ENCODE peak calls at places on chromosome 16, in six cellular contexts. L is mesendoderm; O is esophagus squamous epithelium; J is CD8-positive, alpha-beta T cell; A is trophoblast cell; H is upper lobe of right lung. K is an unnamed sample.
A peak's percentile ranks its signal among the peaks of the same experiment; 100 is the strongest.

GRCh38 chr16:685967-686366 is 1.8 kb upstream of the JMJD8 start:
- DNase-seq in L (no peak), O (no peak), J (no peak), A (no peak), H (no peak), K (peak; percentile 79)

GRCh38 chr16:49961087-49961486 is 63.9 kb upstream of the CNEP1R1 start:
- DNase-seq in L (no peak), O (no peak), J (no peak), A (peak; percentile 65), H (no peak), K (peak; percentile 57)

GRCh38 chr16:11251525-11252481 is 4.2 kb downstream of the SOCS1 start:
- DNase-seq in L (no peak), O (no peak), J (peak; percentile 89), A (no peak), H (no peak), K (no peak)

GRCh38 chr16:4159726-4160125 is 43.5 kb upstream of the ADCY9 start:
- DNase-seq in L (no peak), O (no peak), J (no peak), A (no peak), H (no peak), K (no peak)

GRCh38 chr16:61564741-61565140 is 471.5 kb downstream of the CDH8 start:
- DNase-seq in L (no peak), O (no peak), J (no peak), A (no peak), H (no peak), K (no peak)

GRCh38 chr16:53515259-53515658 is 12.2 kb upstream of the AKTIP start:
- DNase-seq in L (no peak), O (no peak), J (no peak), A (peak; percentile 52), H (no peak), K (no peak)

GRCh38 chr16:35391328-35391727 is 1931.9 kb downstream of the TP53TG3F start:
- DNase-seq in L (peak; percentile 40), O (no peak), J (no peak), A (peak; percentile 4), H (no peak), K (peak; percentile 39)

GRCh38 chr16:16096161-16096857 is 127.0 kb downstream of the ABCC6 start:
- DNase-seq in L (peak; percentile 25), O (no peak), J (no peak), A (no peak), H (no peak), K (no peak)

GRCh38 chr16:20851601-20852000 is 45.3 kb downstream of the REXO5 start:
- DNase-seq in L (no peak), O (no peak), J (no peak), A (peak; percentile 59), H (peak; percentile 83), K (no peak)

GRCh38 chr16:86777098-86777946 is 199.0 kb downstream of the FOXL1 start:
- DNase-seq in L (no peak), O (no peak), J (no peak), A (no peak), H (no peak), K (no peak)

GRCh38 chr16:89256651-89257254 is 39.2 kb downstream of the ZNF778 start:
- DNase-seq in L (peak; percentile 63), O (no peak), J (peak; percentile 92), A (peak; percentile 31), H (no peak), K (no peak)

GRCh38 chr16:49867234-49867633 is 11.3 kb upstream of the ZNF423 start:
- DNase-seq in L (no peak), O (no peak), J (no peak), A (no peak), H (no peak), K (no peak)

GRCh38 chr16:35753559-35754390 is 2294.4 kb downstream of the TP53TG3F start:
- DNase-seq in L (no peak), O (no peak), J (no peak), A (no peak), H (no peak), K (no peak)

GRCh38 chr16:78686601-78687000 is 587.1 kb downstream of the WWOX start:
- DNase-seq in L (no peak), O (no peak), J (no peak), A (no peak), H (no peak), K (no peak)

GRCh38 chr16:11708421-11708820 is 34.2 kb downstream of the TXNDC11 start:
- DNase-seq in L (no peak), O (no peak), J (no peak), A (no peak), H (no peak), K (no peak)

GRCh38 chr16:86071611-86072240 is 172.8 kb downstream of the IRF8 start:
- DNase-seq in L (no peak), O (no peak), J (no peak), A (no peak), H (no peak), K (no peak)

GRCh38 chr16:56930516-56931252 is 1.3 kb upstream of the HERPUD1 start:
- DNase-seq in L (no peak), O (no peak), J (no peak), A (no peak), H (no peak), K (no peak)

GRCh38 chr16:27315333-27316037 is 1.7 kb downstream of the IL4R start:
- DNase-seq in L (peak; percentile 56), O (no peak), J (peak; percentile 54), A (peak; percentile 86), H (peak; percentile 73), K (no peak)

GRCh38 chr16:85465328-85466307 is 147.5 kb upstream of the GSE1 start:
- DNase-seq in L (no peak), O (no peak), J (no peak), A (no peak), H (no peak), K (no peak)

GRCh38 chr16:51327001-51327400 is 175.9 kb upstream of the SALL1 start:
- DNase-seq in L (no peak), O (no peak), J (no peak), A (no peak), H (no peak), K (no peak)

GRCh38 chr16:49340466-49340865 is 33.1 kb upstream of the C16orf78 start:
- DNase-seq in L (no peak), O (no peak), J (no peak), A (no peak), H (no peak), K (no peak)

GRCh38 chr16:6177781-6178180 is 1080.2 kb upstream of the EEF2KMT start:
- DNase-seq in L (no peak), O (no peak), J (no peak), A (no peak), H (no peak), K (no peak)

GRCh38 chr16:11152205-11152604 is 103.8 kb downstream of the SOCS1 start:
- DNase-seq in L (no peak), O (no peak), J (no peak), A (no peak), H (no peak), K (no peak)

GRCh38 chr16:89827383-89828198 is 684 bp upstream of the SPIRE2 start:
- DNase-seq in L (peak; percentile 50), O (no peak), J (no peak), A (peak; percentile 93), H (no peak), K (peak; percentile 12)

GRCh38 chr16:9092282-9092962 is 978 bp downstream of the HAPSTR1 start:
- DNase-seq in L (peak; percentile 34), O (no peak), J (peak; percentile 64), A (peak; percentile 8), H (peak; percentile 79), K (peak; percentile 49)

GRCh38 chr16:75306102-75306762 is 54.8 kb upstream of the BCAR1 start:
- DNase-seq in L (no peak), O (no peak), J (no peak), A (no peak), H (no peak), K (no peak)

GRCh38 chr16:81480856-81481821 is 36.5 kb downstream of the CMIP start:
- DNase-seq in L (no peak), O (peak; percentile 38), J (no peak), A (peak; percentile 42), H (peak; percentile 83), K (no peak)

GRCh38 chr16:11094838-11095565 is 150.6 kb downstream of the CLEC16A start:
- DNase-seq in L (no peak), O (no peak), J (no peak), A (no peak), H (peak; percentile 20), K (no peak)

GRCh38 chr16:85129846-85130706 is 17.8 kb upstream of the CIBAR2 start:
- DNase-seq in L (no peak), O (no peak), J (peak; percentile 1), A (no peak), H (no peak), K (no peak)

GRCh38 chr16:83802135-83802534 is 5.6 kb upstream of the HSBP1 start:
- DNase-seq in L (peak; percentile 84), O (no peak), J (no peak), A (peak; percentile 88), H (no peak), K (no peak)
- H3K4me3 ChIP-seq in L (no peak overlapping the region), O (peak overlapping the region; percentile 55), J (no peak overlapping the region), A (no peak overlapping the region), H (peak overlapping the region; percentile 9), K (no peak overlapping the region)

GRCh38 chr16:30927789-30928378 is 4.5 kb downstream of the FBXL19 start:
- DNase-seq in L (peak; percentile 97), O (no peak), J (peak; percentile 32), A (no peak), H (no peak), K (peak; percentile 59)
- H3K36me3 ChIP-seq in L (peaks cover 24% of the 10 kb centered on the region), O (peaks cover under 1% of the 10 kb centered on the region), J (no peaks in the 10 kb centered on the region), A (peaks cover 57% of the 10 kb centered on the region), H (peaks cover 25% of the 10 kb centered on the region), K (peaks cover 37% of the 10 kb centered on the region)

GRCh38 chr16:70697601-70698170 is 11.8 kb upstream of the MTSS2 start:
- DNase-seq in L (peak; percentile 22), O (no peak), J (no peak), A (no peak), H (no peak), K (no peak)

GRCh38 chr16:70696368-70696767 is 10.5 kb upstream of the MTSS2 start:
- DNase-seq in L (no peak), O (no peak), J (no peak), A (no peak), H (no peak), K (no peak)

GRCh38 chr16:70695351-70696070 is 9.7 kb upstream of the MTSS2 start:
- DNase-seq in L (peak; percentile 77), O (no peak), J (peak; percentile 1), A (no peak), H (peak; percentile 86), K (no peak)

GRCh38 chr16:70698901-70699300 is 13.0 kb upstream of the MTSS2 start:
- DNase-seq in L (no peak), O (no peak), J (no peak), A (no peak), H (no peak), K (no peak)

GRCh38 chr16:70696952-70697600 is 11.2 kb upstream of the MTSS2 start:
- DNase-seq in L (peak; percentile 60), O (no peak), J (peak; percentile 67), A (peak; percentile 90), H (peak; percentile 82), K (no peak)
- H3K4me1 ChIP-seq in L (peaks cover 6% of the 10 kb centered on the region), O (peaks cover 100% of the 10 kb centered on the region), J (peaks cover 38% of the 10 kb centered on the region), A (peaks cover 67% of the 10 kb centered on the region), H (peaks cover 61% of the 10 kb centered on the region), K (no peaks in the 10 kb centered on the region)

GRCh38 chr16:31537362-31537921 is 9.7 kb downstream of the AHSP start:
- DNase-seq in L (peak; percentile 6), O (no peak), J (no peak), A (no peak), H (peak; percentile 74), K (no peak)
- H3K4me3 ChIP-seq in L (no peak overlapping the region), O (peak overlapping the region; percentile 63), J (no peak overlapping the region), A (peak overlapping the region; percentile 23), H (peak overlapping the region; percentile 42), K (no peak overlapping the region)

GRCh38 chr16:31703526-31704128 is 170.0 kb upstream of the ZNF267 start:
- DNase-seq in L (no peak), O (no peak), J (no peak), A (no peak), H (no peak), K (no peak)
- H3K36me3 ChIP-seq in L (peaks cover 10% of the 10 kb centered on the region), O (peaks cover 16% of the 10 kb centered on the region), J (peaks cover 59% of the 10 kb centered on the region), A (peaks cover 57% of the 10 kb centered on the region), H (peaks cover 39% of the 10 kb centered on the region), K (peaks cover 48% of the 10 kb centered on the region)